ENCODE peak calls at places on chromosomes 11 and 22, in four cellular contexts. D, U, N and E are unnamed samples.

GRCh38 chr11:69447786-69448185 is 33.7 kb upstream of the LINC01488 start:
- DNase-seq in U (no peak), N (no peak), D (no peak), E (no peak)

GRCh38 chr11:72642815-72643511 is 31.3 kb downstream of the PDE2A start:
- DNase-seq in U (peak), D (peak), N (peak), E (no peak)

GRCh38 chr22:22014285-22014659 is 31.7 kb upstream of the TOP3B start:
- DNase-seq in D (no peak), N (no peak), U (no peak), E (no peak)

GRCh38 chr11:133545199-133545709 is 13.0 kb upstream of the OPCML start:
- DNase-seq in D (no peak), U (no peak), N (peak), E (peak)

GRCh38 chr11:13940611-13941256 is 21.8 kb upstream of the SPON1 start:
- DNase-seq in D (no peak), U (no peak), N (no peak), E (no peak)

GRCh38 chr11:110317516-110317932 is 21.1 kb upstream of the RDX start:
- DNase-seq in N (no peak), U (peak), D (peak), E (no peak)

GRCh38 chr11:69060005-69060404 is 11.3 kb downstream of the TPCN2 start:
- DNase-seq in N (no peak), U (no peak), D (no peak), E (no peak)

GRCh38 chr11:1534682-1535081 is 37.4 kb downstream of the DUSP8 start:
- DNase-seq in D (no peak), U (no peak), N (no peak), E (no peak)

GRCh38 chr22:48745842-48746788 is 1081.6 kb downstream of the BRD1 start:
- DNase-seq in D (no peak), U (no peak), N (peak), E (no peak)

GRCh38 chr11:81071641-81072040 is 1630.8 kb upstream of the TENM4 start:
- DNase-seq in U (no peak), D (no peak), N (no peak), E (no peak)

GRCh38 chr22:23790819-23791736 is 4.3 kb downstream of the SMARCB1 start:
- DNase-seq in N (no peak), D (peak), U (no peak), E (no peak)

GRCh38 chr11:66268953-66269906 is 791 bp downstream of the RAB1B start:
- DNase-seq in D (peak), N (peak), U (peak), E (no peak)

GRCh38 chr22:49971232-49972162 is 10.9 kb downstream of the PIM3 start:
- DNase-seq in D (peak), U (peak), N (peak), E (no peak)

GRCh38 chr11:123190504-123190903 is 4.5 kb downstream of the CLMP start:
- DNase-seq in N (no peak), U (no peak), D (no peak), E (no peak)

GRCh38 chr11:8224161-8224591 is 39.5 kb downstream of the LMO1 start:
- DNase-seq in N (no peak), U (no peak), D (no peak), E (no peak)

GRCh38 chr11:79192836-79193235 is 248.0 kb downstream of the TENM4 start:
- DNase-seq in N (no peak), D (no peak), U (no peak), E (no peak)

GRCh38 chr11:65983589-65983987 is 18.4 kb downstream of the EIF1AD start:
- DNase-seq in U (no peak), D (no peak), N (no peak), E (no peak)

GRCh38 chr11:35662061-35662648 is 420 bp upstream of the TRIM44 start:
- DNase-seq in U (no peak), N (no peak), D (peak), E (peak)

GRCh38 chr11:84316866-84317560 is 1030.8 kb upstream of the CCDC90B start:
- DNase-seq in D (no peak), U (no peak), N (no peak), E (no peak)

GRCh38 chr11:12134239-12134590 is 23.8 kb downstream of the MICAL2 start:
- DNase-seq in U (no peak), D (no peak), N (no peak), E (no peak)

GRCh38 chr22:43467571-43467970 is 55.8 kb downstream of the MPPED1 start:
- DNase-seq in D (no peak), U (no peak), N (no peak), E (no peak)

GRCh38 chr11:86673055-86673843 is 833 bp upstream of the ME3 start:
- DNase-seq in D (no peak), N (no peak), U (no peak), E (no peak)

GRCh38 chr11:70490208-70490607 is 91.9 kb downstream of the CTTN start:
- DNase-seq in D (no peak), U (no peak), N (no peak), E (no peak)

GRCh38 chr11:78256962-78257361 is 68.2 kb downstream of the USP35 start:
- DNase-seq in U (peak), N (no peak), D (no peak), E (no peak)

GRCh38 chr22:42408276-42408675 is 23.9 kb downstream of the NFAM1 start:
- DNase-seq in U (no peak), N (no peak), D (no peak), E (no peak)

GRCh38 chr11:122153746-122154145 is 37.7 kb upstream of the BLID start:
- DNase-seq in D (no peak), U (no peak), N (no peak), E (no peak)

GRCh38 chr11:71449596-71449995 is 1.4 kb upstream of the DHCR7 start:
- DNase-seq in N (no peak), U (no peak), D (no peak), E (no peak)

GRCh38 chr11:78432058-78432515 is 14.5 kb upstream of the GAB2 start:
- DNase-seq in D (no peak), N (peak), U (no peak), E (no peak)

GRCh38 chr11:9512370-9513019 is 51.7 kb downstream of the ZNF143 start:
- DNase-seq in D (no peak), U (no peak), N (no peak), E (no peak)

GRCh38 chr11:60915250-60915914 is 1.4 kb downstream of the TMEM109 start:
- DNase-seq in D (peak), U (no peak), N (peak), E (peak)

GRCh38 chr11:120023120-120023519 is 114.8 kb downstream of the TRIM29 start:
- DNase-seq in N (peak), U (no peak), D (no peak), E (no peak)

GRCh38 chr11:57461841-57462489 is 1.6 kb downstream of the RTN4RL2 start:
- DNase-seq in N (no peak), D (no peak), U (no peak), E (no peak)

GRCh38 chr11:110366234-110366633 is 63.5 kb upstream of the FDX1 start:
- DNase-seq in N (no peak), D (no peak), U (no peak), E (no peak)

GRCh38 chr11:93085097-93085496 is 112.7 kb downstream of the SLC36A4 start:
- DNase-seq in D (no peak), N (no peak), U (no peak), E (no peak)

DNA sequence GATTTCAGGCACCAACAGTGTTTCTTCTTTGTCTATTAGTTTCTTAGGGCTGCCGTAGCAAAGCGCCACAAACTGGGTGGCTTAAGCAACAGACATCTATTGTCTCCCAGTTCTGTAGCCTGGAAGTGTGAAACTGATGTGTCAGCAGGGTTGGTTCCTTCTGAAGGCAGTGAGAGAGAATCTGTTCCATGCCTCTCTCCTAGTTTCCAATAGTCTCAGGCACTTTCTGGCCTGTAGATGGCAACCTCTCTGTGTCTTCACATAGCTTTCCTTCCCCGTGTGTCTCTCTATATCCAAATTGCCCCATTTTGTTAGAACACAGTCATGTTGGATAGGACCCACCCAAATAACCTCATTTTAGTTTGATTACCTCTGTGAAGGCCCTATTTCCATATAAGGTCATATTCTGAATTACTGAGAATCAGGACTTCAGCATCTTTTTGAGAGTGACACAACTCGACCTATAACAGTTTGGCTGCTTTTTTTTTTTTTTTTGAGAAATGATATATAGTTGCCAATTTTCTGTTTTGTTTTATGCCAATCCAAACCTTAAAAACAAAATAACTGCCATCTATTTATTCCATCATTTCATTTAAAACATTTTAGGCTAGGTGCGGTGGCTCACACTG is 108.2 kb downstream of the SLC36A4 start:
- DNase-seq in N (peak), D (no peak), U (no peak), E (no peak)
- TF ChIP-seq USF1 in N (no peak), D (no peak), U (no peak), E (no peak)

GRCh38 chr11:128512478-128513127 is 74.8 kb downstream of the ETS1 start:
- DNase-seq in N (no peak), D (no peak), U (no peak), E (no peak)

GRCh38 chr11:128515766-128516466 is 71.4 kb downstream of the ETS1 start:
- DNase-seq in D (no peak), U (no peak), N (no peak), E (no peak)

GRCh38 chr11:128516467-128516778 is 70.9 kb downstream of the ETS1 start:
- DNase-seq in N (no peak), U (no peak), D (no peak), E (no peak)

GRCh38 chr11:128515086-128515485 is 72.3 kb downstream of the ETS1 start:
- DNase-seq in D (no peak), U (no peak), N (no peak), E (no peak)

GRCh38 chr11:128513915-128514681 is 73.3 kb downstream of the ETS1 start:
- DNase-seq in D (no peak), N (no peak), U (no peak), E (no peak)
- TF ChIP-seq USF1 in D (no peak), N (no peak), U (no peak), E (no peak)

GRCh38 chr11:3124821-3125220 is 40.3 kb downstream of the OSBPL5 start:
- DNase-seq in N (no peak), U (no peak), D (no peak), E (no peak)

GRCh38 chr11:3122775-3123201 is 42.3 kb downstream of the OSBPL5 start:
- DNase-seq in N (peak), U (no peak), D (peak), E (no peak)

GRCh38 chr11:3123761-3124733 is 41.1 kb downstream of the OSBPL5 start:
- DNase-seq in D (peak), U (no peak), N (peak), E (no peak)

GRCh38 chr11:3121931-3122774 is 43.0 kb downstream of the OSBPL5 start:
- DNase-seq in D (peak), N (peak), U (no peak), E (no peak)

GRCh38 chr11:3123316-3123715 is 41.8 kb downstream of the OSBPL5 start:
- DNase-seq in D (peak), U (no peak), N (peak), E (no peak)
- TF ChIP-seq USF1 in D (no peak), U (no peak), N (no peak), E (no peak)

GRCh38 chr11:19828382-19829108 is 115.9 kb downstream of the NAV2 start:
- DNase-seq in N (no peak), D (no peak), U (no peak), E (peak)
- TF ChIP-seq USF1 in N (no peak), D (no peak), U (no peak), E (no peak)

GRCh38 chr11:68009391-68010000 is 631 bp upstream of the ALDH3B1 start:
- DNase-seq in D (no peak), U (no peak), N (no peak), E (no peak)
- TF ChIP-seq USF1 in D (no peak), U (peak), N (no peak), E (no peak)

GRCh38 chr22:44573451-44573850 is 75.4 kb upstream of the RTL6 start:
- DNase-seq in U (no peak), D (no peak), N (no peak), E (no peak)

GRCh38 chr22:44576311-44577260 is 78.6 kb upstream of the RTL6 start:
- DNase-seq in U (no peak), D (no peak), N (no peak), E (no peak)

GRCh38 chr22:44575344-44576268 is 77.6 kb upstream of the RTL6 start:
- DNase-seq in D (peak), N (no peak), U (no peak), E (no peak)

GRCh38 chr22:44574057-44574456 is 76.0 kb upstream of the RTL6 start:
- DNase-seq in U (no peak), D (no peak), N (no peak), E (no peak)

GRCh38 chr22:44574581-44575343 is 76.7 kb upstream of the RTL6 start:
- DNase-seq in N (no peak), D (peak), U (no peak), E (no peak)
- TF ChIP-seq USF1 in N (no peak), D (no peak), U (no peak), E (no peak)